ENCODE peak calls at places on chromosomes 12 and 14, in seven cellular contexts. W, O, H, G, N, Y and X are unnamed samples.

GRCh38 chr14:63308723-63309317 is 9.9 kb downstream of the GPHB5 start:
- DNase-seq in O (no peak), G (peak), N (no peak), W (no peak), H (no peak), Y (no peak), X (no peak)

GRCh38 chr12:132812631-132813305 is 15.9 kb downstream of the GOLGA3 start:
- DNase-seq in N (no peak), G (no peak), H (no peak), Y (no peak), W (no peak), O (no peak), X (no peak)

GRCh38 chr12:132218915-132219314 is 74.7 kb downstream of the NOC4L start:
- DNase-seq in O (no peak), H (peak), Y (no peak), W (peak), G (peak), N (no peak), X (no peak)

GRCh38 chr12:113757223-113758002 is 208.7 kb downstream of the RBM19 start:
- DNase-seq in Y (no peak), N (no peak), O (no peak), G (no peak), W (no peak), H (no peak), X (no peak)

GRCh38 chr12:49808686-49809368 is 19.4 kb downstream of the NCKAP5L start:
- DNase-seq in N (no peak), G (peak), Y (no peak), O (peak), W (no peak), H (no peak), X (no peak)

GRCh38 chr12:6356374-6356820 is 14.5 kb upstream of the TNFRSF1A start:
- DNase-seq in N (no peak), W (no peak), Y (no peak), H (no peak), G (no peak), O (no peak), X (no peak)

GRCh38 chr12:60539592-60539991 is 943.8 kb downstream of the SLC16A7 start:
- DNase-seq in G (peak), H (no peak), Y (no peak), W (no peak), O (no peak), N (no peak), X (no peak)

GRCh38 chr12:11706509-11707331 is 57.2 kb downstream of the ETV6 start:
- DNase-seq in G (no peak), N (no peak), W (no peak), H (no peak), Y (no peak), O (no peak), X (no peak)

GRCh38 chr12:120109570-120110267 is 6.8 kb downstream of the RAB35 start:
- DNase-seq in G (no peak), H (no peak), Y (no peak), W (no peak), O (no peak), N (no peak), X (no peak)

GRCh38 chr14:51443195-51444018 is 203.4 kb downstream of the TMX1 start:
- DNase-seq in N (no peak), G (no peak), W (no peak), O (no peak), Y (no peak), H (no peak), X (no peak)

GRCh38 chr12:119988440-119988787 is 622 bp upstream of the BICDL1 start:
- DNase-seq in H (no peak), Y (no peak), N (no peak), W (no peak), G (peak), O (no peak), X (no peak)

GRCh38 chr12:71011261-71011660 is 90.7 kb upstream of the PTPRR start:
- DNase-seq in O (no peak), N (no peak), Y (no peak), H (no peak), W (no peak), G (peak), X (no peak)

GRCh38 chr12:102730996-102731395 is 186.0 kb downstream of the PAH start:
- DNase-seq in G (no peak), H (no peak), Y (no peak), N (no peak), W (no peak), O (no peak), X (no peak)

GRCh38 chr12:99111600-99111999 is 466.5 kb downstream of the APAF1 start:
- DNase-seq in Y (no peak), G (peak), H (no peak), O (no peak), W (no peak), N (no peak), X (no peak)

GRCh38 chr12:119419371-119419770 is 84.8 kb downstream of the CCDC60 start:
- DNase-seq in O (no peak), G (no peak), W (no peak), Y (no peak), N (no peak), H (no peak), X (no peak)

GRCh38 chr14:49769171-49769570 is 1.2 kb downstream of the KLHDC2 start:
- DNase-seq in G (peak), O (no peak), W (no peak), N (no peak), H (no peak), Y (no peak), X (no peak)

GRCh38 chr12:102406033-102406584 is 74.3 kb downstream of the IGF1 start:
- DNase-seq in H (no peak), Y (no peak), W (no peak), N (no peak), G (peak), O (peak), X (no peak)

GRCh38 chr14:96638041-96638855 is 136.1 kb downstream of the PAPOLA start:
- DNase-seq in O (no peak), W (no peak), G (no peak), N (peak), Y (peak), H (no peak), X (no peak)